ENCODE peak calls at places on chromosome 13, in six cellular contexts. Y is tibial artery; N is AG10803; O is hepatic stellate cell; K is activated T-helper 9 cell treated with anti-CD3 and anti-CD28 coated beads, Interleukin-2, amount 50 U/mL, for 16 hours; E is aorta. V is an unnamed sample.

GRCh38 chr13:64997438-64997837 is 2232.7 kb downstream of the PCDH9 start:
- DNase-seq in O (no peak), E (no peak), Y (no peak), K (no peak), N (no peak), V (no peak)

GRCh38 chr13:34104853-34105252 is 286.9 kb downstream of the RFC3 start:
- DNase-seq in Y (no peak), K (no peak), O (no peak), E (no peak), N (no peak), V (no peak)

GRCh38 chr13:27635256-27635655 is 13.6 kb downstream of the POLR1D start:
- DNase-seq in O (no peak), Y (no peak), E (no peak), N (no peak), K (no peak), V (no peak)

GRCh38 chr13:60482012-60482411 is 85.0 kb downstream of the TDRD3 start:
- DNase-seq in N (peak), K (no peak), Y (no peak), E (no peak), O (no peak), V (no peak)

GRCh38 chr13:79194272-79194671 is 211.8 kb downstream of the RBM26 start:
- DNase-seq in K (no peak), E (no peak), Y (no peak), N (no peak), O (no peak), V (no peak)

GRCh38 chr13:60617863-60618733 is 221.1 kb downstream of the TDRD3 start:
- DNase-seq in N (peak), E (no peak), O (peak), Y (no peak), K (no peak), V (no peak)

GRCh38 chr13:29487466-29488454 is 107.7 kb downstream of the SLC7A1 start:
- DNase-seq in K (no peak), O (no peak), E (no peak), N (no peak), Y (no peak), V (no peak)

GRCh38 chr13:79282976-79283375 is 123.1 kb downstream of the RBM26 start:
- DNase-seq in N (no peak), E (no peak), Y (no peak), K (no peak), O (no peak), V (no peak)

GRCh38 chr13:113887700-113888201 is 23.9 kb upstream of the GAS6 start:
- DNase-seq in N (peak), K (no peak), Y (peak), E (no peak), O (no peak), V (no peak)

GRCh38 chr13:81396172-81396571 is 1055.2 kb upstream of the SPRY2 start:
- DNase-seq in O (no peak), Y (no peak), E (no peak), K (no peak), N (no peak), V (no peak)

GRCh38 chr13:43134896-43135295 is 111.5 kb downstream of the DNAJC15 start:
- DNase-seq in O (no peak), E (no peak), N (no peak), K (no peak), Y (no peak), V (no peak)

GRCh38 chr13:24997367-24997967 is 98.5 kb upstream of the PABPC3 start:
- DNase-seq in O (peak), E (no peak), N (peak), K (no peak), Y (no peak), V (no peak)

GRCh38 chr13:94950303-94950702 is 238.0 kb upstream of the SOX21 start:
- DNase-seq in E (no peak), O (no peak), N (peak), Y (no peak), K (no peak), V (no peak)

GRCh38 chr13:49292742-49293498 is 45.2 kb downstream of the CDADC1 start:
- DNase-seq in N (peak), Y (peak), O (peak), K (no peak), E (peak), V (no peak)

V was measured in upper lobe of right lung.